ENCODE peak calls at places on chromosomes 5 and 9, in eight cellular contexts. Q, F, T, K, A, R, S and V are unnamed samples.

GRCh38 chr9:136075881-136076678 is 19.0 kb downstream of the NACC2 start:
- DNase-seq in K (no peak), A (no peak), R (no peak), F (no peak), S (no peak), Q (no peak), T (no peak), V (no peak)

GRCh38 chr9:78236511-78236950 is 656 bp downstream of the CEP78 start:
- DNase-seq in A (peak; percentile 32), F (peak; percentile 7), T (peak; percentile 18), R (no peak), Q (no peak), S (no peak), K (no peak), V (peak; percentile 11)

GRCh38 chr9:88256216-88256615 is 117.9 kb upstream of the SPATA31C2 start:
- DNase-seq in A (no peak), Q (no peak), F (no peak), T (no peak), R (no peak), K (no peak), S (no peak), V (no peak)

GRCh38 chr5:168324864-168325615 is 33.6 kb downstream of the WWC1 start:
- DNase-seq in T (peak; percentile 57), S (no peak), A (no peak), R (no peak), F (no peak), Q (peak; percentile 62), K (peak; percentile 40), V (no peak)

GRCh38 chr9:35364817-35365585 is 124.9 kb upstream of the RUSC2 start:
- DNase-seq in S (no peak), K (no peak), Q (no peak), A (no peak), F (peak; percentile 4), R (no peak), T (no peak), V (peak; percentile 44)

GRCh38 chr5:159449925-159450324 is 119.6 kb upstream of the IL12B start:
- DNase-seq in S (no peak), F (peak; percentile 8), T (peak; percentile 80), K (peak; percentile 70), R (no peak), A (no peak), Q (peak; percentile 48), V (peak; percentile 49)

GRCh38 chr5:76742586-76742985 is 26.7 kb downstream of the F2R start:
- DNase-seq in K (peak; percentile 47), Q (no peak), R (peak; percentile 52), T (peak; percentile 58), A (no peak), F (peak; percentile 51), S (no peak), V (peak; percentile 61)

GRCh38 chr5:149434162-149435014 is 55.3 kb upstream of the IL17B start:
- DNase-seq in F (peak; percentile 80), S (peak; percentile 66), T (peak; percentile 76), R (peak; percentile 81), K (peak; percentile 59), Q (no peak), A (peak; percentile 63), V (peak; percentile 78)

GRCh38 chr5:126947146-126948010 is 83.0 kb downstream of the MARCHF3 start:
- DNase-seq in K (no peak), Q (no peak), R (no peak), T (no peak), S (no peak), A (no peak), F (no peak), V (no peak)

GRCh38 chr5:145946112-145946861 is 9.9 kb downstream of the SH3RF2 start:
- DNase-seq in A (no peak), T (peak; percentile 98), Q (peak; percentile 95), K (peak; percentile 97), R (no peak), F (peak; percentile 33), S (no peak), V (peak; percentile 58)

GRCh38 chr9:97958812-97959511 is 21.0 kb upstream of the HEMGN start:
- DNase-seq in A (no peak), R (peak; percentile 8), F (peak; percentile 5), S (no peak), K (peak; percentile 41), Q (no peak), T (peak; percentile 52), V (peak; percentile 58)

GRCh38 chr9:38687389-38687842 is 32.5 kb downstream of the FAM240B start:
- DNase-seq in Q (peak; percentile 42), A (no peak), F (no peak), K (peak; percentile 16), S (no peak), T (peak; percentile 32), R (peak; percentile 33), V (peak; percentile 67)

GRCh38 chr9:83449166-83449565 is 89.0 kb downstream of the FRMD3 start:
- DNase-seq in Q (no peak), T (no peak), A (no peak), R (no peak), S (no peak), F (no peak), K (no peak), V (no peak)

GRCh38 chr9:14678776-14679175 is 14.5 kb downstream of the ZDHHC21 start:
- DNase-seq in F (no peak), R (no peak), K (no peak), T (no peak), A (no peak), S (no peak), Q (no peak), V (no peak)

GRCh38 chr5:130116972-130117371 is 212.7 kb downstream of the CHSY3 start:
- DNase-seq in R (no peak), S (no peak), A (no peak), Q (no peak), T (no peak), K (no peak), F (no peak), V (no peak)

GRCh38 chr5:135497971-135498661 is 37.6 kb downstream of the NEUROG1 start:
- DNase-seq in S (peak; percentile 32), F (no peak), K (no peak), Q (no peak), A (no peak), T (no peak), R (no peak), V (no peak)

GRCh38 chr5:137248476-137248970 is 250.6 kb downstream of the SPOCK1 start:
- DNase-seq in Q (no peak), F (no peak), K (no peak), S (no peak), R (no peak), T (peak; percentile 37), A (no peak), V (no peak)

GRCh38 chr9:111910428-111910827 is 13.8 kb downstream of the UGCG start:
- DNase-seq in R (no peak), A (no peak), T (no peak), K (no peak), Q (no peak), S (no peak), F (no peak), V (no peak)

GRCh38 chr9:129258124-129258822 is 80.2 kb upstream of the IER5L start:
- DNase-seq in K (peak; percentile 73), R (peak; percentile 95), A (peak; percentile 92), T (peak; percentile 87), Q (peak; percentile 77), F (peak; percentile 90), S (peak; percentile 89), V (peak; percentile 94)

GRCh38 chr5:58974601-58975000 is 391.7 kb downstream of the RAB3C start:
- DNase-seq in F (no peak), T (no peak), R (no peak), A (no peak), Q (no peak), S (no peak), K (no peak), V (no peak)

GRCh38 chr5:58969253-58969652 is 386.4 kb downstream of the RAB3C start:
- DNase-seq in S (no peak), K (no peak), Q (no peak), A (no peak), T (no peak), F (no peak), R (no peak), V (no peak)

GRCh38 chr5:58969795-58970194 is 386.9 kb downstream of the RAB3C start:
- DNase-seq in F (no peak), K (no peak), A (no peak), Q (no peak), T (no peak), S (no peak), R (no peak), V (no peak)

GRCh38 chr5:58972301-58972700 is 389.4 kb downstream of the RAB3C start:
- DNase-seq in A (no peak), F (peak; percentile 18), T (peak; percentile 10), S (no peak), R (peak; percentile 8), K (no peak), Q (no peak), V (peak; percentile 34)

DNA sequence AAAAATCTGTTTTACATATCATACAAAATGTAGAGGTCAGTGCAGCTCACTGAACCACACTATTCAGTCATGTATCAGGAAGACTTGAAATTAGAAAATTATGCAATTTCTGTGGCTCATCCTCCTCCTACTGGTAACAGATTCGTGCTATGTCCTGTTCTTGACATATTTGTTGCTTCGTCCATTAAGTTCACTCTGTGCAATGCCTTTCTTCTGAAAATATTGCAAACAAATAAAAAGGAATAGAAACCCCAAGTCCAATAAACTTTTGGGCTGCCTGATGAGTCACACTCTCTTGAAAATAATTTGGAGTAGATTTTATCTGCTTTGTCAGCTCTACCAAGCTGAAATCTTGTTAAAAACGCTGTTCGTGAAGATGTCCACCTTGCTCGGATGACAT is 391.2 kb downstream of the RAB3C start:
- DNase-seq in F (no peak), K (no peak), R (no peak), T (no peak), A (no peak), S (no peak), Q (no peak), V (no peak)
- TF ChIP-seq CTCF in F (no peak), K (no peak), R (no peak), T (no peak), A (no peak), S (no peak), Q (no peak), V (no peak)

DNA sequence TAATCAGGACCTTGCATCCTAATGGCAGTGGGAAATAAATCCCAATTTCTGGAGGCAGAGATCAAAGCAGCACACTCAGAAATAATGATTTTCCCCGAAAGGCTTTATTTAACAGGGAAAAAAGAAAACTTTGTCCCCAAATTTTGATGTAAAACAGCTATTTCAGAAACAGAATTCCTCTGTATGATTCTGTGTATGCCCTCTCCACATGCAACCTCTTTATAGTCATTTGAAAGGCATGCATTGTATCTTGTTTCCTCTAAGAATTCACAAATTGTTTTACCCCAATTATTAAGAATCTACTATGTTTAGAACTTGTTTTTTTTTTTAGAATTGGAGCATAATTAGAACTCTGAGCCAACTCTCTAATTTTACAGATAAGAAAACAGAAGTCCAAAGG is 2.7 kb upstream of the PTAR1 start:
- DNase-seq in T (no peak), R (no peak), A (no peak), K (no peak), F (no peak), Q (no peak), S (no peak), V (peak; percentile 33)
- H3K4me3 ChIP-seq in T (no peak overlapping the region), R (no peak overlapping the region), A (no peak overlapping the region), K (no peak overlapping the region), F (no peak overlapping the region), Q (no peak overlapping the region), S (no peak overlapping the region), V (no peak overlapping the region)

GRCh38 chr9:76873056-76873792 is 32.7 kb downstream of the PRUNE2 start:
- DNase-seq in Q (no peak), S (no peak), R (peak; percentile 35), K (no peak), F (peak; percentile 21), A (no peak), T (no peak), V (peak; percentile 26)
- TF ChIP-seq CTCF in Q (no peak), S (no peak), R (peak; percentile 6), K (no peak), F (peak; percentile 2), A (no peak), T (no peak), V (no peak)

GRCh38 chr5:68290260-68290674 is 74.7 kb downstream of the PIK3R1 start:
- DNase-seq in T (peak; percentile 65), S (no peak), A (no peak), K (peak; percentile 56), Q (no peak), R (peak; percentile 69), F (peak; percentile 59), V (peak; percentile 73)
- H3K4me3 ChIP-seq in T (no peak overlapping the region), S (no peak overlapping the region), A (no peak overlapping the region), K (no peak overlapping the region), Q (no peak overlapping the region), R (no peak overlapping the region), F (no peak overlapping the region), V (no peak overlapping the region)